ENCODE peak calls at places on chromosome 12, in seven cellular contexts. One of them, this sample, is unnamed.

GRCh38 chr12:52389313-52390207 is 4.1 kb upstream of the KRT84 start:
- DNase-seq in stimulated activated CD8-positive, alpha-beta memory T cell treated with anti-CD3 and anti-CD28 coated beads, Interleukin-4, amount 100 ng/mL, for 4 hours: no peak
- DNase-seq in HEK293T: no peak
- DNase-seq in fibroblast of the conjunctiva: no peak
- DNase-seq in substantia nigra: no peak
- DNase-seq in midbrain: no peak
- DNase-seq in sciatic nerve: no peak
- DNase-seq in this sample: no peak

GRCh38 chr12:131066886-131067490 is 113.3 kb downstream of the ADGRD1 start:
- DNase-seq in fibroblast of the conjunctiva: no peak
- DNase-seq in HEK293T: no peak
- DNase-seq in midbrain: no peak
- DNase-seq in stimulated activated CD8-positive, alpha-beta memory T cell treated with anti-CD3 and anti-CD28 coated beads, Interleukin-4, amount 100 ng/mL, for 4 hours: no peak
- DNase-seq in substantia nigra: no peak
- DNase-seq in sciatic nerve: peak; percentile 64
- DNase-seq in this sample: peak; percentile 59

GRCh38 chr12:110516995-110517394 is 14.9 kb downstream of the RAD9B start:
- DNase-seq in sciatic nerve: no peak
- DNase-seq in stimulated activated CD8-positive, alpha-beta memory T cell treated with anti-CD3 and anti-CD28 coated beads, Interleukin-4, amount 100 ng/mL, for 4 hours: no peak
- DNase-seq in substantia nigra: no peak
- DNase-seq in midbrain: no peak
- DNase-seq in HEK293T: no peak
- DNase-seq in fibroblast of the conjunctiva: no peak
- DNase-seq in this sample: no peak

GRCh38 chr12:132352896-132353800 is 23.8 kb upstream of the GALNT9 start:
- DNase-seq in sciatic nerve: no peak
- DNase-seq in stimulated activated CD8-positive, alpha-beta memory T cell treated with anti-CD3 and anti-CD28 coated beads, Interleukin-4, amount 100 ng/mL, for 4 hours: no peak
- DNase-seq in fibroblast of the conjunctiva: no peak
- DNase-seq in HEK293T: no peak
- DNase-seq in substantia nigra: no peak
- DNase-seq in midbrain: no peak
- DNase-seq in this sample: no peak

GRCh38 chr12:69649529-69649928 is 38.8 kb upstream of the LRRC10 start:
- DNase-seq in midbrain: no peak
- DNase-seq in stimulated activated CD8-positive, alpha-beta memory T cell treated with anti-CD3 and anti-CD28 coated beads, Interleukin-4, amount 100 ng/mL, for 4 hours: no peak
- DNase-seq in fibroblast of the conjunctiva: no peak
- DNase-seq in HEK293T: no peak
- DNase-seq in sciatic nerve: no peak
- DNase-seq in substantia nigra: no peak
- DNase-seq in this sample: no peak

GRCh38 chr12:21248679-21249078 is 86.0 kb downstream of the SLCO1A2 start:
- DNase-seq in substantia nigra: no peak
- DNase-seq in HEK293T: no peak
- DNase-seq in fibroblast of the conjunctiva: no peak
- DNase-seq in sciatic nerve: no peak
- DNase-seq in stimulated activated CD8-positive, alpha-beta memory T cell treated with anti-CD3 and anti-CD28 coated beads, Interleukin-4, amount 100 ng/mL, for 4 hours: no peak
- DNase-seq in midbrain: peak; percentile 21
- DNase-seq in this sample: no peak

GRCh38 chr12:69988601-69989194 is 163.7 kb downstream of the MYRFL start:
- DNase-seq in stimulated activated CD8-positive, alpha-beta memory T cell treated with anti-CD3 and anti-CD28 coated beads, Interleukin-4, amount 100 ng/mL, for 4 hours: no peak
- DNase-seq in midbrain: no peak
- DNase-seq in fibroblast of the conjunctiva: no peak
- DNase-seq in HEK293T: no peak
- DNase-seq in sciatic nerve: no peak
- DNase-seq in substantia nigra: no peak
- DNase-seq in this sample: no peak

GRCh38 chr12:74689929-74690328 is 152.3 kb downstream of the ATXN7L3B start:
- DNase-seq in HEK293T: no peak
- DNase-seq in stimulated activated CD8-positive, alpha-beta memory T cell treated with anti-CD3 and anti-CD28 coated beads, Interleukin-4, amount 100 ng/mL, for 4 hours: no peak
- DNase-seq in fibroblast of the conjunctiva: no peak
- DNase-seq in substantia nigra: no peak
- DNase-seq in midbrain: no peak
- DNase-seq in sciatic nerve: no peak
- DNase-seq in this sample: no peak

GRCh38 chr12:97465012-97465345 is 2.4 kb downstream of the RMST start:
- DNase-seq in midbrain: no peak
- DNase-seq in substantia nigra: no peak
- DNase-seq in sciatic nerve: no peak
- DNase-seq in fibroblast of the conjunctiva: no peak
- DNase-seq in stimulated activated CD8-positive, alpha-beta memory T cell treated with anti-CD3 and anti-CD28 coated beads, Interleukin-4, amount 100 ng/mL, for 4 hours: no peak
- DNase-seq in HEK293T: no peak
- DNase-seq in this sample: no peak

GRCh38 chr12:29673346-29673745 is 110.4 kb downstream of the TMTC1 start:
- DNase-seq in sciatic nerve: no peak
- DNase-seq in stimulated activated CD8-positive, alpha-beta memory T cell treated with anti-CD3 and anti-CD28 coated beads, Interleukin-4, amount 100 ng/mL, for 4 hours: no peak
- DNase-seq in substantia nigra: no peak
- DNase-seq in midbrain: no peak
- DNase-seq in fibroblast of the conjunctiva: no peak
- DNase-seq in HEK293T: no peak
- DNase-seq in this sample: no peak

GRCh38 chr12:64883264-64884163 is 59.1 kb downstream of the TBC1D30 start:
- DNase-seq in stimulated activated CD8-positive, alpha-beta memory T cell treated with anti-CD3 and anti-CD28 coated beads, Interleukin-4, amount 100 ng/mL, for 4 hours: no peak
- DNase-seq in midbrain: no peak
- DNase-seq in HEK293T: peak; percentile 26
- DNase-seq in fibroblast of the conjunctiva: no peak
- DNase-seq in substantia nigra: no peak
- DNase-seq in sciatic nerve: no peak
- DNase-seq in this sample: no peak

GRCh38 chr12:69123909-69124638 is 115.3 kb upstream of the CPSF6 start:
- DNase-seq in stimulated activated CD8-positive, alpha-beta memory T cell treated with anti-CD3 and anti-CD28 coated beads, Interleukin-4, amount 100 ng/mL, for 4 hours: no peak
- DNase-seq in HEK293T: no peak
- DNase-seq in sciatic nerve: no peak
- DNase-seq in midbrain: peak; percentile 4
- DNase-seq in fibroblast of the conjunctiva: no peak
- DNase-seq in substantia nigra: no peak
- DNase-seq in this sample: no peak

GRCh38 chr12:47811581-47812484 is 7.9 kb downstream of the HDAC7 start:
- DNase-seq in midbrain: no peak
- DNase-seq in fibroblast of the conjunctiva: peak; percentile 66
- DNase-seq in substantia nigra: no peak
- DNase-seq in stimulated activated CD8-positive, alpha-beta memory T cell treated with anti-CD3 and anti-CD28 coated beads, Interleukin-4, amount 100 ng/mL, for 4 hours: no peak
- DNase-seq in HEK293T: no peak
- DNase-seq in sciatic nerve: peak; percentile 78
- DNase-seq in this sample: peak; percentile 91

GRCh38 chr12:88546851-88547250 is 33.4 kb downstream of the KITLG start:
- DNase-seq in midbrain: no peak
- DNase-seq in HEK293T: no peak
- DNase-seq in substantia nigra: no peak
- DNase-seq in fibroblast of the conjunctiva: no peak
- DNase-seq in sciatic nerve: no peak
- DNase-seq in stimulated activated CD8-positive, alpha-beta memory T cell treated with anti-CD3 and anti-CD28 coated beads, Interleukin-4, amount 100 ng/mL, for 4 hours: no peak
- DNase-seq in this sample: no peak